ENCODE peak calls at places on chromosomes 5 and 9, in nine cellular contexts. E is kidney epithelial cell; X is cardiac septum; Q is NCI-H2171; W is activated CD4-positive, alpha-beta T cell treated with anti-CD3 and anti-CD28 coated beads, Interleukin-2, amount 10 ng/mL, durations not matched to agents 7 days and 5 days; M is globus pallidus; Y is GM12865; O is astrocyte of the cerebellum; N is M059J. I is an unnamed sample.

GRCh38 chr9:93304574-93305496 is 120.9 kb downstream of the WNK2 start:
- DNase-seq in E (no peak), X (peak), Q (peak), W (no peak), M (peak), Y (peak), O (peak), N (peak), I (peak)

GRCh38 chr5:143554194-143554717 is 150.8 kb upstream of the NR3C1 start:
- DNase-seq in E (no peak), X (no peak), Q (no peak), W (no peak), M (no peak), Y (no peak), O (peak), N (peak), I (no peak)

GRCh38 chr5:75010838-75011237 is 41.5 kb downstream of the GCNT4 start:
- DNase-seq in E (no peak), X (no peak), Q (no peak), W (no peak), M (no peak), Y (no peak), O (no peak), N (no peak), I (no peak)

GRCh38 chr9:86434039-86434726 is 80.0 kb upstream of the TUT7 start:
- DNase-seq in E (peak), X (no peak), Q (peak), W (no peak), M (peak), Y (peak), O (peak), N (peak), I (peak)

GRCh38 chr5:2206244-2207108 is 323.8 kb upstream of the IRX4 start:
- DNase-seq in E (no peak), X (no peak), Q (no peak), W (peak), M (no peak), Y (no peak), O (no peak), N (no peak), I (no peak)

GRCh38 chr9:33946779-33947535 is 101.7 kb downstream of the UBAP2 start:
- DNase-seq in E (peak), X (no peak), Q (no peak), W (no peak), M (no peak), Y (no peak), O (peak), N (peak), I (no peak)

GRCh38 chr9:19050637-19051591 is 1.7 kb downstream of the RRAGA start:
- DNase-seq in E (no peak), X (no peak), Q (no peak), W (no peak), M (no peak), Y (no peak), O (no peak), N (no peak), I (peak)

GRCh38 chr9:109315889-109316640 is 4.8 kb downstream of the EPB41L4B start:
- DNase-seq in E (no peak), X (peak), Q (no peak), W (no peak), M (peak), Y (no peak), O (peak), N (peak), I (no peak)

GRCh38 chr9:133112361-133113026 is 8.5 kb downstream of the RALGDS start:
- DNase-seq in E (no peak), X (peak), Q (no peak), W (no peak), M (no peak), Y (peak), O (no peak), N (peak), I (no peak)

GRCh38 chr5:60844429-60844890 is 391 bp upstream of the ELOVL7 start:
- DNase-seq in E (no peak), X (no peak), Q (no peak), W (no peak), M (no peak), Y (peak), O (no peak), N (peak), I (no peak)

GRCh38 chr9:89185980-89186379 is 7.4 kb upstream of the SHC3 start:
- DNase-seq in E (no peak), X (no peak), Q (no peak), W (no peak), M (no peak), Y (no peak), O (no peak), N (peak), I (peak)

GRCh38 chr9:69817202-69817601 is 3.4 kb upstream of the CFAP95 start:
- DNase-seq in E (no peak), X (no peak), Q (no peak), W (no peak), M (no peak), Y (no peak), O (no peak), N (no peak), I (no peak)

GRCh38 chr5:110297152-110297670 is 429.3 kb downstream of the TMEM232 start:
- DNase-seq in E (no peak), X (no peak), Q (no peak), W (no peak), M (no peak), Y (no peak), O (no peak), N (no peak), I (no peak)

GRCh38 chr9:111036946-111037743 is 1.1 kb downstream of the LPAR1 start:
- DNase-seq in E (no peak), X (no peak), Q (no peak), W (no peak), M (peak), Y (peak), O (no peak), N (peak), I (no peak)

GRCh38 chr9:113488071-113488470 is 24.5 kb downstream of the RGS3 start:
- DNase-seq in E (no peak), X (peak), Q (no peak), W (no peak), M (no peak), Y (no peak), O (no peak), N (no peak), I (no peak)

GRCh38 chr5:107425541-107426031 is 245.2 kb downstream of the EFNA5 start:
- DNase-seq in E (peak), X (no peak), Q (no peak), W (no peak), M (no peak), Y (no peak), O (peak), N (peak), I (no peak)

GRCh38 chr9:124475868-124476690 is 25.8 kb downstream of the ADGRD2 start:
- DNase-seq in E (no peak), X (no peak), Q (no peak), W (no peak), M (no peak), Y (no peak), O (no peak), N (no peak), I (no peak)

GRCh38 chr5:78063495-78063894 is 231.0 kb downstream of the AP3B1 start:
- DNase-seq in E (no peak), X (no peak), Q (no peak), W (no peak), M (no peak), Y (no peak), O (no peak), N (no peak), I (no peak)

GRCh38 chr9:120985759-120986353 is 59.3 kb upstream of the TRAF1 start:
- DNase-seq in E (peak), X (no peak), Q (no peak), W (no peak), M (peak), Y (peak), O (peak), N (peak), I (peak)

GRCh38 chr5:95861221-95861857 is 38.8 kb upstream of the GLRX start:
- DNase-seq in E (peak), X (peak), Q (no peak), W (no peak), M (no peak), Y (peak), O (peak), N (peak), I (peak)

GRCh38 chr5:43421450-43422133 is 9.4 kb upstream of the CCL28 start:
- DNase-seq in E (no peak), X (no peak), Q (no peak), W (no peak), M (no peak), Y (no peak), O (peak), N (no peak), I (no peak)

GRCh38 chr5:149267241-149267973 is 4.3 kb upstream of the AFAP1L1 start:
- DNase-seq in E (no peak), X (no peak), Q (no peak), W (no peak), M (peak), Y (no peak), O (no peak), N (no peak), I (no peak)

GRCh38 chr5:170751631-170752030 is 31.9 kb upstream of the GABRP start:
- DNase-seq in E (no peak), X (no peak), Q (peak), W (no peak), M (no peak), Y (no peak), O (no peak), N (no peak), I (no peak)

GRCh38 chr9:96501981-96502833 is 52.2 kb downstream of the HABP4 start:
- DNase-seq in E (no peak), X (no peak), Q (no peak), W (no peak), M (peak), Y (no peak), O (no peak), N (no peak), I (no peak)

GRCh38 chr9:109101810-109102209 is 17.9 kb downstream of the TMEM245 start:
- DNase-seq in E (peak), X (no peak), Q (no peak), W (peak), M (no peak), Y (peak), O (peak), N (peak), I (no peak)

GRCh38 chr5:82349651-82350050 is 71.5 kb upstream of the RPS23 start:
- DNase-seq in E (no peak), X (no peak), Q (no peak), W (peak), M (no peak), Y (peak), O (no peak), N (peak), I (peak)

GRCh38 chr9:21933281-21933680 is 60.9 kb downstream of the CDKN2A start:
- DNase-seq in E (no peak), X (no peak), Q (no peak), W (no peak), M (no peak), Y (no peak), O (no peak), N (peak), I (no peak)

GRCh38 chr9:123099042-123099441 is 65.6 kb downstream of the GPR21 start:
- DNase-seq in E (no peak), X (no peak), Q (no peak), W (no peak), M (no peak), Y (no peak), O (no peak), N (no peak), I (no peak)

GRCh38 chr5:65010841-65011240 is 242.1 kb downstream of the CWC27 start:
- DNase-seq in E (no peak), X (no peak), Q (no peak), W (no peak), M (no peak), Y (no peak), O (no peak), N (no peak), I (no peak)

GRCh38 chr5:67066815-67067214 is 129.8 kb downstream of the CD180 start:
- DNase-seq in E (no peak), X (no peak), Q (no peak), W (no peak), M (no peak), Y (no peak), O (no peak), N (no peak), I (no peak)

GRCh38 chr5:169065400-169065799 is 235.5 kb downstream of the SLIT3 start:
- DNase-seq in E (no peak), X (no peak), Q (no peak), W (no peak), M (no peak), Y (no peak), O (no peak), N (peak), I (no peak)

GRCh38 chr9:127185931-127186781 is 63.7 kb upstream of the ANGPTL2 start:
- DNase-seq in E (no peak), X (peak), Q (no peak), W (no peak), M (peak), Y (no peak), O (peak), N (no peak), I (no peak)

GRCh38 chr5:96538831-96539250 is 105.8 kb upstream of the PCSK1 start:
- DNase-seq in E (no peak), X (no peak), Q (no peak), W (no peak), M (no peak), Y (no peak), O (no peak), N (no peak), I (no peak)

I was measured in erythroblast.